ENCODE peak calls at places on chromosomes 3 and 15, in nine cellular contexts. E is HFF-Myc, H is HepG2, M is neural progenitor cell, Y is endothelial cell, N is upper lobe of left lung, Q is GM12865, X is GM20000, S is fibroblast of lung. I is an unnamed sample.
A peak's percentile ranks its signal among the peaks of the same experiment; 100 is the strongest.

GRCh38 chr3:17942856-17943255 is 200.4 kb upstream of the TBC1D5 start:
- DNase-seq in E (no peak), H (no peak), M (no peak), Y (no peak), N (no peak), Q (no peak), X (no peak), S (no peak), I (no peak)

GRCh38 chr3:48623851-48624547 is 2.4 kb upstream of the TMEM89 start:
- DNase-seq in E (no peak), H (peak; percentile 93), M (no peak), Y (no peak), N (no peak), Q (no peak), X (no peak), S (no peak), I (no peak)

GRCh38 chr3:184059424-184059823 is 6.6 kb downstream of the HTR3C start:
- DNase-seq in E (no peak), H (no peak), M (no peak), Y (no peak), N (no peak), Q (no peak), X (no peak), S (no peak), I (no peak)

GRCh38 chr3:64571982-64572381 is 115.8 kb downstream of the ADAMTS9 start:
- DNase-seq in E (no peak), H (no peak), M (no peak), Y (no peak), N (no peak), Q (no peak), X (no peak), S (no peak), I (no peak)

GRCh38 chr15:74845208-74845568 is 2.2 kb upstream of the ULK3 start:
- DNase-seq in E (no peak), H (no peak), M (no peak), Y (no peak), N (no peak), Q (no peak), X (no peak), S (no peak), I (no peak)

GRCh38 chr3:187769771-187770170 is 24.5 kb upstream of the BCL6 start:
- DNase-seq in E (no peak), H (no peak), M (no peak), Y (no peak), N (no peak), Q (peak; percentile 7), X (no peak), S (no peak), I (no peak)

GRCh38 chr3:71542548-71543370 is 40.8 kb downstream of the FOXP1 start:
- DNase-seq in E (peak; percentile 96), H (no peak), M (no peak), Y (peak; percentile 13), N (peak; percentile 80), Q (no peak), X (no peak), S (peak; percentile 96), I (peak; percentile 45)

GRCh38 chr15:39403674-39404117 is 177.2 kb upstream of the THBS1 start:
- DNase-seq in E (no peak), H (peak; percentile 44), M (no peak), Y (no peak), N (no peak), Q (no peak), X (no peak), S (peak; percentile 68), I (no peak)

GRCh38 chr3:112405845-112406244 is 72.9 kb downstream of the CD200 start:
- DNase-seq in E (no peak), H (no peak), M (no peak), Y (no peak), N (no peak), Q (peak; percentile 73), X (no peak), S (no peak), I (no peak)

GRCh38 chr15:99279290-99279689 is 28.0 kb downstream of the LRRC28 start:
- DNase-seq in E (no peak), H (no peak), M (no peak), Y (no peak), N (no peak), Q (no peak), X (no peak), S (no peak), I (no peak)

GRCh38 chr3:59809750-59810444 is 760.1 kb upstream of the CFAP20DC start:
- DNase-seq in E (peak; percentile 37), H (no peak), M (no peak), Y (no peak), N (no peak), Q (peak; percentile 13), X (peak; percentile 6), S (peak; percentile 67), I (no peak)

GRCh38 chr3:142953443-142953842 is 10.0 kb downstream of the PAQR9 start:
- DNase-seq in E (no peak), H (no peak), M (no peak), Y (no peak), N (no peak), Q (no peak), X (no peak), S (no peak), I (no peak)

GRCh38 chr3:63824309-63824708 is 5.2 kb downstream of the C3orf49 start:
- DNase-seq in E (peak; percentile 9), H (no peak), M (no peak), Y (no peak), N (no peak), Q (no peak), X (no peak), S (peak; percentile 76), I (no peak)

GRCh38 chr3:192845196-192845855 is 72.3 kb downstream of the MB21D2 start:
- DNase-seq in E (no peak), H (no peak), M (no peak), Y (no peak), N (no peak), Q (no peak), X (no peak), S (peak; percentile 56), I (no peak)

GRCh38 chr3:143222981-143223380 is 103.4 kb downstream of the CHST2 start:
- DNase-seq in E (no peak), H (no peak), M (no peak), Y (no peak), N (no peak), Q (peak; percentile 41), X (no peak), S (no peak), I (no peak)

GRCh38 chr3:152073267-152073666 is 195.5 kb upstream of the MBNL1 start:
- DNase-seq in E (no peak), H (no peak), M (no peak), Y (no peak), N (no peak), Q (no peak), X (no peak), S (peak; percentile 43), I (no peak)

GRCh38 chr3:138950006-138950644 is 3.1 kb downstream of the FOXL2NB start:
- DNase-seq in E (no peak), H (no peak), M (peak; percentile 77), Y (peak; percentile 55), N (no peak), Q (no peak), X (no peak), S (peak; percentile 21), I (peak; percentile 67)

GRCh38 chr3:161577662-161578061 is 81.1 kb downstream of the OTOL1 start:
- DNase-seq in E (no peak), H (no peak), M (no peak), Y (no peak), N (no peak), Q (no peak), X (no peak), S (no peak), I (no peak)

GRCh38 chr3:195855471-195856409 is 44.0 kb upstream of the MUC4 start:
- DNase-seq in E (no peak), H (no peak), M (no peak), Y (no peak), N (no peak), Q (no peak), X (no peak), S (no peak), I (no peak)

DNA sequence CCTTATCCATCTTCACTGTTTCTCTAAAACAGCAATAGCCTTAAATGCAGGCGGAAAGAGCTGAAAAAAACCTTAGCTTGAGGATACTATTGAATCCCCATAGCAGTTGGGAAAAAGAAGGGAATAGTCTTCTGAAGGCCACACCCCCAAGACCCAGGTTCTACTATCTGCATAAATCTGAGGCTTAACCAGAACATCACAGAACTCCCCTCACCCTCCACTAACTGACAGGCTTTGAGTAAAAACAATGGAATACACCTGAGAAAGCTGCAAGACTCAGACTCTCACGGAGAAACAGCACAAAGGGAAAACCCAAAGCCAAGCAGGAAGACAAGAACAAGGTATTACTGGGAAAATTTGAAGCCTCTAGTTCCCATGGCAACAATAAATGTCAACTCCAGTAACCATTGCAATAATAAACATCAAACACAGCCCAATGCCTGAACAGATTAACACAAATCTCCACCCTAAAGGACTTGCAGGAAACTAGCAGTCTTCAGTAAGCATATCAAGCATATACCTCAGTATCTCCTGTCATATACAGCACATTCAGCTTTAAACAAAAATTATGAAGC is 56.4 kb downstream of the TMCC1 start:
- DNase-seq in E (no peak), H (no peak), M (no peak), Y (no peak), N (no peak), Q (no peak), X (no peak), S (peak; percentile 33), I (no peak)
- TF ChIP-seq CTCF in E (no peak), H (no peak), M (no peak), Y (no peak), N (no peak), Q (no peak), X (no peak), S (no peak), I (no peak)

GRCh38 chr15:57865294-57865693 is 158.8 kb downstream of the POLR2M start:
- DNase-seq in E (no peak), H (no peak), M (no peak), Y (no peak), N (no peak), Q (peak; percentile 5), X (no peak), S (no peak), I (no peak)
- TF ChIP-seq CTCF in E (peak; percentile 53), H (peak; percentile 30), M (peak; percentile 51), Y (peak; percentile 76), N (peak; percentile 40), Q (peak; percentile 54), X (peak; percentile 42), S (peak; percentile 38), I (peak; percentile 13)

GRCh38 chr3:170054204-170054603 is 16.4 kb downstream of the GPR160 start:
- DNase-seq in E (no peak), H (no peak), M (no peak), Y (no peak), N (no peak), Q (peak; percentile 68), X (peak; percentile 47), S (peak; percentile 26), I (no peak)
- TF ChIP-seq CTCF in E (peak; percentile 13), H (peak; percentile 36), M (peak; percentile 19), Y (no peak), N (no peak), Q (peak; percentile 55), X (peak; percentile 32), S (peak; percentile 45), I (no peak)

DNA sequence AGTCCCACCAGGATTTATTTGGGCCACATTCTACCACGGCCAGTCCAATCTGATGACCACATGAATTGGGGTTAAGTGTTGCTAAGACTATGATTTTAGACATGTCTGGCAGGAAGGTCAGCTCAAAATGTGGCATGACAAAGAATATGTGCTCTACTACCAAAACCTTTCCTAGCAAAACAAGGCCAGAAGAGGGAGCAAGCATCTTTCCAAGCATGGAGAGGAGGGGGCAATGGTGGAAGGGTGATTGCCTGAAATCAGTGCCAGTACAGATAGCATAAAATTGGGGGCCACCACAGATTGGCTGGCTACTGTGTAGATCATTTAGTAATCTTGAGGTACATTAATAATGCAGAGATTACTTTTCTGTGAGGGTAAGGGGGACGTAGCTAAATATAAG is 43.2 kb downstream of the TMEM39A start:
- DNase-seq in E (no peak), H (no peak), M (peak; percentile 29), Y (peak; percentile 18), N (no peak), Q (no peak), X (no peak), S (no peak), I (no peak)
- TF ChIP-seq CTCF in E (peak; percentile 22), H (peak; percentile 24), M (peak; percentile 47), Y (no peak), N (no peak), Q (no peak), X (no peak), S (peak; percentile 21), I (no peak)